ENCODE peak calls at places on chromosomes 12 and 14, in six cellular contexts. N, G, Y, J, X and L are unnamed samples.

GRCh38 chr14:87041290-87042020 is 951.5 kb downstream of the GALC start:
- DNase-seq in N (no peak), G (no peak), Y (no peak), J (no peak), X (no peak), L (no peak)

GRCh38 chr12:51922762-51923505 is 15.6 kb downstream of the ACVRL1 start:
- DNase-seq in N (peak; percentile 22), G (no peak), Y (peak; percentile 56), J (peak; percentile 21), X (no peak), L (peak; percentile 78)

GRCh38 chr14:42140831-42141279 is 534.2 kb downstream of the LRFN5 start:
- DNase-seq in N (peak; percentile 64), G (no peak), Y (no peak), J (no peak), X (no peak), L (no peak)

GRCh38 chr14:61480704-61481285 is 159.4 kb downstream of the PRKCH start:
- DNase-seq in N (no peak), G (no peak), Y (no peak), J (no peak), X (no peak), L (no peak)

GRCh38 chr14:94361682-94362081 is 26.7 kb downstream of the SERPINA1 start:
- DNase-seq in N (no peak), G (no peak), Y (no peak), J (no peak), X (no peak), L (no peak)

GRCh38 chr12:6829532-6830220 is 1.5 kb downstream of the P3H3 start:
- DNase-seq in N (peak; percentile 52), G (peak; percentile 66), Y (peak; percentile 72), J (no peak), X (peak; percentile 34), L (no peak)

GRCh38 chr12:128863957-128864356 is 10.7 kb downstream of the GLT1D1 start:
- DNase-seq in N (no peak), G (no peak), Y (no peak), J (no peak), X (no peak), L (no peak)

GRCh38 chr12:71393625-71394024 is 46.0 kb upstream of the LGR5 start:
- DNase-seq in N (no peak), G (no peak), Y (no peak), J (no peak), X (no peak), L (no peak)

GRCh38 chr12:9340422-9341259 is 132.4 kb upstream of the PZP start:
- DNase-seq in N (no peak), G (no peak), Y (no peak), J (no peak), X (no peak), L (no peak)

GRCh38 chr12:19884081-19884480 is 444.8 kb downstream of the AEBP2 start:
- DNase-seq in N (peak; percentile 51), G (no peak), Y (no peak), J (no peak), X (no peak), L (no peak)

GRCh38 chr14:76080009-76080408 is 71.7 kb upstream of the GPATCH2L start:
- DNase-seq in N (no peak), G (no peak), Y (no peak), J (no peak), X (no peak), L (no peak)

GRCh38 chr14:26204954-26205479 is 392.8 kb downstream of the NOVA1 start:
- DNase-seq in N (no peak), G (no peak), Y (peak; percentile 48), J (no peak), X (no peak), L (no peak)

GRCh38 chr14:50225067-50225973 is 6.1 kb downstream of the SOS2 start:
- DNase-seq in N (no peak), G (peak; percentile 16), Y (peak; percentile 81), J (no peak), X (no peak), L (no peak)

GRCh38 chr14:95993768-95994592 is 45.2 kb upstream of the C14orf132 start:
- DNase-seq in N (peak; percentile 52), G (peak; percentile 39), Y (peak; percentile 40), J (peak; percentile 17), X (peak; percentile 49), L (peak; percentile 55)

GRCh38 chr12:80988986-80989385 is 51.3 kb upstream of the LIN7A start:
- DNase-seq in N (no peak), G (no peak), Y (no peak), J (no peak), X (no peak), L (no peak)

GRCh38 chr14:101500681-101501080 is 60.6 kb upstream of the DIO3 start:
- DNase-seq in N (no peak), G (no peak), Y (no peak), J (no peak), X (no peak), L (no peak)

GRCh38 chr12:46101121-46101869 is 110.9 kb upstream of the SCAF11 start:
- DNase-seq in N (peak; percentile 51), G (no peak), Y (no peak), J (no peak), X (no peak), L (no peak)

GRCh38 chr14:105205718-105206208 is 24.7 kb upstream of the NUDT14 start:
- DNase-seq in N (peak; percentile 63), G (no peak), Y (no peak), J (no peak), X (no peak), L (no peak)

GRCh38 chr14:77961853-77962580 is 162.1 kb downstream of the ADCK1 start:
- DNase-seq in N (peak; percentile 29), G (no peak), Y (no peak), J (no peak), X (peak; percentile 15), L (no peak)

GRCh38 chr14:104196461-104197180 is 58.2 kb downstream of the KIF26A start:
- DNase-seq in N (no peak), G (no peak), Y (no peak), J (no peak), X (no peak), L (peak; percentile 9)

GRCh38 chr14:28651148-28651547 is 115.4 kb upstream of the FOXG1 start:
- DNase-seq in N (no peak), G (no peak), Y (no peak), J (no peak), X (no peak), L (peak; percentile 2)

GRCh38 chr14:68631058-68631690 is 161.7 kb downstream of the ZFP36L1 start:
- DNase-seq in N (no peak), G (no peak), Y (no peak), J (no peak), X (no peak), L (no peak)

GRCh38 chr12:47741340-47741703 is 16.0 kb upstream of the ENDOU start:
- DNase-seq in N (no peak), G (no peak), Y (peak; percentile 43), J (no peak), X (no peak), L (peak; percentile 65)

GRCh38 chr14:56161658-56162057 is 43.4 kb downstream of the PELI2 start:
- DNase-seq in N (no peak), G (no peak), Y (no peak), J (no peak), X (no peak), L (no peak)

GRCh38 chr14:56154321-56154720 is 36.1 kb downstream of the PELI2 start:
- DNase-seq in N (no peak), G (no peak), Y (no peak), J (no peak), X (no peak), L (no peak)

GRCh38 chr14:56160058-56160457 is 41.8 kb downstream of the PELI2 start:
- DNase-seq in N (no peak), G (no peak), Y (no peak), J (no peak), X (no peak), L (no peak)

GRCh38 chr14:56156096-56156495 is 37.9 kb downstream of the PELI2 start:
- DNase-seq in N (no peak), G (no peak), Y (no peak), J (no peak), X (no peak), L (no peak)

DNA sequence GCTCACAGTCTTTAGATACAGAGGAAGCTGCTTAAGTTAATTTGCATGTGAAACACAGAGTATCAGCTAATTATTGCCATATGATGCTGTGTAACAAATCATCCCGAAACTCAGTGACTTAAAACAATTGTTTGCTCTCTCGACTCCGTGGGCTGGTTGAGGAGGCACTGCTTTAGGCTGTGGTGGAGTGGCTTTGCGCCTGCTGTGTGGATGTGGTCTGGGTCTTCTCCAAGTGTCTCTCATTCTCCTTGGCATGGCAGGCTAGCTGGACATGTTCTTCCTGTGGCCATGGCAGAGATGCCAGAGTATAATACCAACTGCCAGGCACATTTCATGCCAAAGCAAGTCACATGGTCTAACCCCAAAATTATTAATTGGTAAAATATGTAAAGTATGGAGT is 40.9 kb downstream of the PELI2 start:
- DNase-seq in N (no peak), G (no peak), Y (no peak), J (no peak), X (no peak), L (no peak)
- TF ChIP-seq MYC in N (no peak), G (no peak), Y (no peak), J (no peak), X (no peak), L (no peak)

GRCh38 chr12:132356686-132357622 is 27.6 kb upstream of the GALNT9 start:
- DNase-seq in N (peak; percentile 52), G (no peak), Y (peak; percentile 51), J (no peak), X (no peak), L (peak; percentile 95)
- TF ChIP-seq MYC in N (no peak), G (no peak), Y (no peak), J (no peak), X (no peak), L (no peak)

DNA sequence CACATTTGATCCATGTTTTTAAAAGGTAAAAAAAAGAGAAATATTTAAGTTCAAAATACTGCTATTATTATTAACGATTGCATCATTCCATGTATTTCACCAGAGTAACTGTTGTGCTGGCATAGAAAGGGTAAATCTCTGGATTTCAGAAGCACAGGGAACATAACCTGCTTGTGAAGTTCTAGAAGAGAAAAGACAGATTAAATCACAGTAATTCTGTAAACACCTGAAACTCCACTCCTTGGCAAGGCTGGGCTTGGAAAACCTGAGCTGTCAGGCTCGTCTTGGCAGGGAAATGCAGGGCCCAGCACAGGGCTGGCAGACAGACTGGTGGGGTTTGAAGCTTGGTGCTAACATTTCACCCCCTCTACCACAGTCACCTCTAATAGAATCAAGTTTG is 35.1 kb downstream of the SVOP start:
- DNase-seq in N (no peak), G (no peak), Y (no peak), J (no peak), X (no peak), L (no peak)
- TF ChIP-seq MYC in N (no peak), G (no peak), Y (no peak), J (no peak), X (no peak), L (no peak)

GRCh38 chr12:113978080-113978479 is 12.0 kb upstream of the RBM19 start:
- DNase-seq in N (no peak), G (no peak), Y (no peak), J (no peak), X (no peak), L (no peak)

GRCh38 chr12:113980054-113980453 is 13.9 kb upstream of the RBM19 start:
- DNase-seq in N (no peak), G (no peak), Y (no peak), J (no peak), X (no peak), L (no peak)

GRCh38 chr12:113983777-113984448 is 17.8 kb upstream of the RBM19 start:
- DNase-seq in N (no peak), G (no peak), Y (no peak), J (no peak), X (no peak), L (no peak)

GRCh38 chr12:113981876-113982275 is 15.8 kb upstream of the RBM19 start:
- DNase-seq in N (no peak), G (no peak), Y (no peak), J (no peak), X (no peak), L (no peak)

GRCh38 chr12:113980537-113981337 is 14.6 kb upstream of the RBM19 start:
- DNase-seq in N (peak; percentile 79), G (peak; percentile 47), Y (peak; percentile 66), J (no peak), X (peak; percentile 68), L (peak; percentile 85)
- TF ChIP-seq MYC in N (no peak), G (no peak), Y (no peak), J (no peak), X (no peak), L (peak; percentile 13)